ENCODE peak calls at places on chromosomes 1 and 21, in six cellular contexts. One of them, this sample, is unnamed.

GRCh38 chr1:89844860-89845259 is 24.0 kb downstream of the LRRC8D start:
- DNase-seq in CD4-positive, alpha-beta memory T cell: no peak
- DNase-seq in hepatocyte: no peak
- DNase-seq in ovary: no peak
- DNase-seq in Peyer's patch: no peak
- DNase-seq in heart right ventricle: no peak
- DNase-seq in this sample: no peak

GRCh38 chr21:25409992-25410391 is 197.3 kb downstream of the MRPL39 start:
- DNase-seq in CD4-positive, alpha-beta memory T cell: no peak
- DNase-seq in hepatocyte: no peak
- DNase-seq in ovary: no peak
- DNase-seq in Peyer's patch: no peak
- DNase-seq in heart right ventricle: no peak
- DNase-seq in this sample: no peak

GRCh38 chr1:209823143-209824041 is 4.4 kb upstream of the UTP25 start:
- DNase-seq in CD4-positive, alpha-beta memory T cell: no peak
- DNase-seq in hepatocyte: peak; percentile 69
- DNase-seq in ovary: no peak
- DNase-seq in Peyer's patch: no peak
- DNase-seq in heart right ventricle: no peak
- DNase-seq in this sample: no peak

GRCh38 chr21:46636550-46637289 is 1.2 kb downstream of the PRMT2 start:
- DNase-seq in CD4-positive, alpha-beta memory T cell: no peak
- DNase-seq in hepatocyte: no peak
- DNase-seq in ovary: no peak
- DNase-seq in Peyer's patch: no peak
- DNase-seq in heart right ventricle: no peak
- DNase-seq in this sample: no peak

GRCh38 chr1:35810096-35810860 is 2.5 kb downstream of the AGO4 start:
- DNase-seq in CD4-positive, alpha-beta memory T cell: no peak
- DNase-seq in hepatocyte: peak; percentile 7
- DNase-seq in ovary: no peak
- DNase-seq in Peyer's patch: no peak
- DNase-seq in heart right ventricle: no peak
- DNase-seq in this sample: no peak

GRCh38 chr1:36849956-36850355 is 184.4 kb downstream of the GRIK3 start:
- DNase-seq in CD4-positive, alpha-beta memory T cell: no peak
- DNase-seq in hepatocyte: no peak
- DNase-seq in ovary: no peak
- DNase-seq in Peyer's patch: no peak
- DNase-seq in heart right ventricle: no peak
- DNase-seq in this sample: no peak

GRCh38 chr21:14259669-14260458 is 43.9 kb downstream of the RBM11 start:
- DNase-seq in CD4-positive, alpha-beta memory T cell: no peak
- DNase-seq in hepatocyte: peak; percentile 73
- DNase-seq in ovary: no peak
- DNase-seq in Peyer's patch: no peak
- DNase-seq in heart right ventricle: no peak
- DNase-seq in this sample: no peak

GRCh38 chr1:21539933-21540332 is 30.7 kb downstream of the ALPL start:
- DNase-seq in CD4-positive, alpha-beta memory T cell: no peak
- DNase-seq in hepatocyte: no peak
- DNase-seq in ovary: no peak
- DNase-seq in Peyer's patch: no peak
- DNase-seq in heart right ventricle: peak; percentile 60
- DNase-seq in this sample: peak; percentile 36

GRCh38 chr1:59434336-59434735 is 137.4 kb downstream of the FGGY start:
- DNase-seq in CD4-positive, alpha-beta memory T cell: no peak
- DNase-seq in hepatocyte: no peak
- DNase-seq in ovary: no peak
- DNase-seq in Peyer's patch: no peak
- DNase-seq in heart right ventricle: no peak
- DNase-seq in this sample: no peak

GRCh38 chr1:115744876-115745275 is 23.6 kb downstream of the CASQ2 start:
- DNase-seq in CD4-positive, alpha-beta memory T cell: no peak
- DNase-seq in hepatocyte: no peak
- DNase-seq in ovary: no peak
- DNase-seq in Peyer's patch: no peak
- DNase-seq in heart right ventricle: no peak
- DNase-seq in this sample: no peak

GRCh38 chr1:59375321-59376220 is 78.7 kb downstream of the FGGY start:
- DNase-seq in CD4-positive, alpha-beta memory T cell: no peak
- DNase-seq in hepatocyte: peak; percentile 61
- DNase-seq in ovary: no peak
- DNase-seq in Peyer's patch: no peak
- DNase-seq in heart right ventricle: no peak
- DNase-seq in this sample: no peak

GRCh38 chr1:11875094-11875493 is 16.3 kb upstream of the NPPB start:
- DNase-seq in CD4-positive, alpha-beta memory T cell: no peak
- DNase-seq in hepatocyte: no peak
- DNase-seq in ovary: no peak
- DNase-seq in Peyer's patch: no peak
- DNase-seq in heart right ventricle: no peak
- DNase-seq in this sample: no peak
- H3K27ac ChIP-seq in CD4-positive, alpha-beta memory T cell: no peak overlapping the region
- H3K27ac ChIP-seq in hepatocyte: no peak overlapping the region
- H3K27ac ChIP-seq in ovary: no peak overlapping the region
- H3K27ac ChIP-seq in Peyer's patch: no peak overlapping the region
- H3K27ac ChIP-seq in heart right ventricle: peak overlapping the region; percentile 77
- H3K27ac ChIP-seq in this sample: no peak overlapping the region

GRCh38 chr1:108200627-108201106 is 524 bp upstream of the SLC25A24 start:
- DNase-seq in CD4-positive, alpha-beta memory T cell: peak; percentile 69
- DNase-seq in hepatocyte: peak; percentile 64
- DNase-seq in ovary: no peak
- DNase-seq in Peyer's patch: peak; percentile 47
- DNase-seq in heart right ventricle: no peak
- DNase-seq in this sample: peak; percentile 38
- H3K27ac ChIP-seq in CD4-positive, alpha-beta memory T cell: peak overlapping the region; percentile 64
- H3K27ac ChIP-seq in hepatocyte: peak overlapping the region; percentile 100
- H3K27ac ChIP-seq in ovary: peak overlapping the region; percentile 47
- H3K27ac ChIP-seq in Peyer's patch: peak overlapping the region; percentile 88
- H3K27ac ChIP-seq in heart right ventricle: peak overlapping the region; percentile 99
- H3K27ac ChIP-seq in this sample: peak overlapping the region; percentile 90

GRCh38 chr1:10777749-10778574 is 18.5 kb downstream of the CASZ1 start:
- DNase-seq in CD4-positive, alpha-beta memory T cell: no peak
- DNase-seq in hepatocyte: no peak
- DNase-seq in ovary: no peak
- DNase-seq in Peyer's patch: no peak
- DNase-seq in heart right ventricle: no peak
- DNase-seq in this sample: no peak

GRCh38 chr1:10779201-10779600 is 17.2 kb downstream of the CASZ1 start:
- DNase-seq in CD4-positive, alpha-beta memory T cell: no peak
- DNase-seq in hepatocyte: no peak
- DNase-seq in ovary: no peak
- DNase-seq in Peyer's patch: peak; percentile 80
- DNase-seq in heart right ventricle: no peak
- DNase-seq in this sample: peak; percentile 86

GRCh38 chr1:10781137-10781536 is 15.3 kb downstream of the CASZ1 start:
- DNase-seq in CD4-positive, alpha-beta memory T cell: no peak
- DNase-seq in hepatocyte: no peak
- DNase-seq in ovary: no peak
- DNase-seq in Peyer's patch: peak; percentile 83
- DNase-seq in heart right ventricle: no peak
- DNase-seq in this sample: peak; percentile 79

GRCh38 chr1:10778640-10779039 is 17.8 kb downstream of the CASZ1 start:
- DNase-seq in CD4-positive, alpha-beta memory T cell: no peak
- DNase-seq in hepatocyte: no peak
- DNase-seq in ovary: no peak
- DNase-seq in Peyer's patch: peak; percentile 61
- DNase-seq in heart right ventricle: no peak
- DNase-seq in this sample: no peak

DNA sequence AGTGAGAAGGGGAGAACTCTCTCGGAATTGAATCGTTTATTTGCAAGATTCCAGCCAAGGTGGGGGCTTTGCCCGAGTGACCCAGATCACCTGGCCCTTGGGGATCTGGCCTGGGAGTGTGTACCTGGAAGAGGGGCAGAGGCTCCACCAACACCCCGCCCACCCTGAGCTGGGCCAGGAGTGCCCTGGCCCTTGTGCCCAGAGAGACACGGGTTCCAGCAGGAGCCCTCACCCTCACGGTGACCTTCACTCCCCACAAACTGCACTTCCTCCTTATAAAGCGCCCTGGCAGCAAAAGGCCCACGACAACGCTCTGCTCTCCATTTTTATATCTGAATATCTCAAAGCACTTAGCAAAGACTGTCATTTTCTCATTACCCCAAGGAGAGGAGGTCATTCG is 16.6 kb downstream of the CASZ1 start:
- DNase-seq in CD4-positive, alpha-beta memory T cell: no peak
- DNase-seq in hepatocyte: no peak
- DNase-seq in ovary: no peak
- DNase-seq in Peyer's patch: peak; percentile 75
- DNase-seq in heart right ventricle: no peak
- DNase-seq in this sample: no peak
- H3K27ac ChIP-seq in CD4-positive, alpha-beta memory T cell: no peak overlapping the region
- H3K27ac ChIP-seq in hepatocyte: no peak overlapping the region
- H3K27ac ChIP-seq in ovary: no peak overlapping the region
- H3K27ac ChIP-seq in Peyer's patch: no peak overlapping the region
- H3K27ac ChIP-seq in heart right ventricle: no peak overlapping the region
- H3K27ac ChIP-seq in this sample: peak overlapping the region; percentile 91

GRCh38 chr1:154179951-154180687 is 11.8 kb downstream of the TPM3 start:
- DNase-seq in CD4-positive, alpha-beta memory T cell: no peak
- DNase-seq in hepatocyte: peak; percentile 63
- DNase-seq in ovary: no peak
- DNase-seq in Peyer's patch: no peak
- DNase-seq in heart right ventricle: no peak
- DNase-seq in this sample: no peak
- H3K27ac ChIP-seq in CD4-positive, alpha-beta memory T cell: peak overlapping the region; percentile 63
- H3K27ac ChIP-seq in hepatocyte: peak overlapping the region; percentile 96
- H3K27ac ChIP-seq in ovary: no peak overlapping the region
- H3K27ac ChIP-seq in Peyer's patch: peak overlapping the region; percentile 97
- H3K27ac ChIP-seq in heart right ventricle: no peak overlapping the region
- H3K27ac ChIP-seq in this sample: peak overlapping the region; percentile 77